ENCODE peak calls at places on chromosomes 7 and 10, in eight cellular contexts. One of them, this sample, is unnamed.

GRCh38 chr7:73879977-73880681 is 19.2 kb downstream of the TMEM270 start:
- DNase-seq in CD8-positive, alpha-beta T cell: no peak
- DNase-seq in PC-3: no peak
- DNase-seq in psoas muscle: peak
- DNase-seq in astrocyte of the spinal cord: no peak
- DNase-seq in tibial nerve: no peak
- DNase-seq in colonic mucosa: no peak
- DNase-seq in left ventricle myocardium inferior: peak
- DNase-seq in this sample: no peak

GRCh38 chr7:87567052-87567451 is 33.6 kb downstream of the ABCB1 start:
- DNase-seq in astrocyte of the spinal cord: no peak
- DNase-seq in CD8-positive, alpha-beta T cell: no peak
- DNase-seq in left ventricle myocardium inferior: no peak
- DNase-seq in colonic mucosa: no peak
- DNase-seq in psoas muscle: no peak
- DNase-seq in PC-3: no peak
- DNase-seq in tibial nerve: no peak
- DNase-seq in this sample: no peak

GRCh38 chr7:100865971-100866720 is 1.0 kb upstream of the TRIP6 start:
- DNase-seq in tibial nerve: peak
- DNase-seq in left ventricle myocardium inferior: peak
- DNase-seq in astrocyte of the spinal cord: peak
- DNase-seq in colonic mucosa: peak
- DNase-seq in PC-3: peak
- DNase-seq in psoas muscle: peak
- DNase-seq in CD8-positive, alpha-beta T cell: no peak
- DNase-seq in this sample: no peak

GRCh38 chr7:157811946-157812345 is 475.1 kb downstream of the DNAJB6 start:
- DNase-seq in PC-3: no peak
- DNase-seq in left ventricle myocardium inferior: peak
- DNase-seq in colonic mucosa: no peak
- DNase-seq in astrocyte of the spinal cord: no peak
- DNase-seq in CD8-positive, alpha-beta T cell: no peak
- DNase-seq in tibial nerve: no peak
- DNase-seq in psoas muscle: no peak
- DNase-seq in this sample: no peak

GRCh38 chr7:63038987-63039386 is 959.7 kb upstream of the ZNF722 start:
- DNase-seq in psoas muscle: no peak
- DNase-seq in PC-3: no peak
- DNase-seq in left ventricle myocardium inferior: no peak
- DNase-seq in astrocyte of the spinal cord: no peak
- DNase-seq in CD8-positive, alpha-beta T cell: no peak
- DNase-seq in tibial nerve: no peak
- DNase-seq in colonic mucosa: no peak
- DNase-seq in this sample: no peak

GRCh38 chr7:21542891-21543527 is at the start of gene DNAH11:
- DNase-seq in astrocyte of the spinal cord: peak
- DNase-seq in CD8-positive, alpha-beta T cell: no peak
- DNase-seq in left ventricle myocardium inferior: peak
- DNase-seq in psoas muscle: peak
- DNase-seq in colonic mucosa: peak
- DNase-seq in PC-3: peak
- DNase-seq in tibial nerve: no peak
- DNase-seq in this sample: no peak

GRCh38 chr10:125160856-125161569 is 650 bp upstream of the CTBP2 start:
- DNase-seq in psoas muscle: peak
- DNase-seq in CD8-positive, alpha-beta T cell: no peak
- DNase-seq in left ventricle myocardium inferior: peak
- DNase-seq in colonic mucosa: peak
- DNase-seq in PC-3: peak
- DNase-seq in astrocyte of the spinal cord: peak
- DNase-seq in tibial nerve: peak
- DNase-seq in this sample: peak

GRCh38 chr10:132096223-132096622 is 30.5 kb downstream of the JAKMIP3 start:
- DNase-seq in CD8-positive, alpha-beta T cell: no peak
- DNase-seq in left ventricle myocardium inferior: no peak
- DNase-seq in psoas muscle: no peak
- DNase-seq in tibial nerve: no peak
- DNase-seq in PC-3: peak
- DNase-seq in astrocyte of the spinal cord: peak
- DNase-seq in colonic mucosa: no peak
- DNase-seq in this sample: peak

GRCh38 chr7:32390210-32390609 is 100.0 kb downstream of the LSM5 start:
- DNase-seq in left ventricle myocardium inferior: no peak
- DNase-seq in astrocyte of the spinal cord: no peak
- DNase-seq in tibial nerve: no peak
- DNase-seq in colonic mucosa: no peak
- DNase-seq in CD8-positive, alpha-beta T cell: no peak
- DNase-seq in psoas muscle: no peak
- DNase-seq in PC-3: no peak
- DNase-seq in this sample: no peak

GRCh38 chr10:12958546-12959110 is 42.9 kb downstream of the CCDC3 start:
- DNase-seq in colonic mucosa: no peak
- DNase-seq in CD8-positive, alpha-beta T cell: no peak
- DNase-seq in tibial nerve: no peak
- DNase-seq in left ventricle myocardium inferior: no peak
- DNase-seq in psoas muscle: no peak
- DNase-seq in PC-3: no peak
- DNase-seq in astrocyte of the spinal cord: no peak
- DNase-seq in this sample: no peak

GRCh38 chr7:144786522-144786921 is 49.3 kb downstream of the TPK1 start:
- DNase-seq in psoas muscle: no peak
- DNase-seq in PC-3: no peak
- DNase-seq in left ventricle myocardium inferior: no peak
- DNase-seq in CD8-positive, alpha-beta T cell: no peak
- DNase-seq in colonic mucosa: no peak
- DNase-seq in tibial nerve: no peak
- DNase-seq in astrocyte of the spinal cord: no peak
- DNase-seq in this sample: no peak
- TF ChIP-seq CTCF in psoas muscle: no peak
- TF ChIP-seq CTCF in PC-3: peak
- TF ChIP-seq CTCF in left ventricle myocardium inferior: no peak
- TF ChIP-seq CTCF in CD8-positive, alpha-beta T cell: no peak
- TF ChIP-seq CTCF in colonic mucosa: no peak
- TF ChIP-seq CTCF in tibial nerve: no peak
- TF ChIP-seq CTCF in astrocyte of the spinal cord: no peak
- TF ChIP-seq CTCF in this sample: no peak

GRCh38 chr10:126598009-126598408 is 72.5 kb downstream of the C10orf90 start:
- DNase-seq in left ventricle myocardium inferior: no peak
- DNase-seq in tibial nerve: no peak
- DNase-seq in psoas muscle: no peak
- DNase-seq in colonic mucosa: peak
- DNase-seq in astrocyte of the spinal cord: peak
- DNase-seq in PC-3: peak
- DNase-seq in CD8-positive, alpha-beta T cell: no peak
- DNase-seq in this sample: peak
- TF ChIP-seq CTCF in left ventricle myocardium inferior: peak
- TF ChIP-seq CTCF in tibial nerve: no peak
- TF ChIP-seq CTCF in psoas muscle: peak
- TF ChIP-seq CTCF in colonic mucosa: peak
- TF ChIP-seq CTCF in astrocyte of the spinal cord: peak
- TF ChIP-seq CTCF in PC-3: peak
- TF ChIP-seq CTCF in CD8-positive, alpha-beta T cell: no peak
- TF ChIP-seq CTCF in this sample: peak

DNA sequence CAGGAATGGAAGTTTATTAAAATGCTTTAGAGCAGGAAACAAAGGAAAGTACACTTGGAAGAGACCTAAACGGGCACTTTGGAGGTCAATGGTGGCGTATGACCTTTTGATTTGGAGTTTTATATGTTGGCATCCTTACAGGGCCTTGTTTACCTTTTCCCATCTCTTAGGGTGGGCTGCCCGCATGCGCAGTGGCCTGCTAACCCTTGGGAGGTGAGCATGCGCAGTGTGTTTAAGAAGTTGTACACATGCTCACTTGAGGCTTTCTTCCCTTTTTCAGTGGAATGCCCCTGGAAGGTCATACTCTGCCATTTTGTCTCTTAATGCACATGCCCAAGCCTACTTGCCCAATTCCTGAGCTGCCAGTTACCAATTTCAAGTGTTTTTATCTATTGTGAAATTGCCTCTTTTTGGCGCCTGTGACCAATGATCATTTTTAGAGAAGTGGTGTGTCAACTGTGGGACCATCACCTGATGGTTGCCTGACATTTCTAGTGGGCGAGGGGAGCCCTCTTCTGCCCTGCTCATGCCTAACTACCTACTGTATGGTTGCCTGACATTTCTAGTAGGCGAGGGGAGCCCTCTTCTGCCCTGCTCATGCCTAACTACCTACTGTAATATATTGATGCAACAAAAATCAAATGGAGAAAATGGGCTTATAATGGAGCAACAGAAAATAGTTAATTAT is 138.0 kb downstream of the PPP1R9A start:
- DNase-seq in PC-3: peak
- DNase-seq in colonic mucosa: peak
- DNase-seq in tibial nerve: no peak
- DNase-seq in left ventricle myocardium inferior: no peak
- DNase-seq in CD8-positive, alpha-beta T cell: no peak
- DNase-seq in psoas muscle: no peak
- DNase-seq in astrocyte of the spinal cord: peak
- DNase-seq in this sample: peak
- TF ChIP-seq CTCF in PC-3: peak
- TF ChIP-seq CTCF in colonic mucosa: no peak
- TF ChIP-seq CTCF in tibial nerve: no peak
- TF ChIP-seq CTCF in left ventricle myocardium inferior: peak
- TF ChIP-seq CTCF in CD8-positive, alpha-beta T cell: no peak
- TF ChIP-seq CTCF in psoas muscle: peak
- TF ChIP-seq CTCF in astrocyte of the spinal cord: peak
- TF ChIP-seq CTCF in this sample: peak

GRCh38 chr7:16169537-16169936 is 251.8 kb downstream of the CRPPA start:
- DNase-seq in psoas muscle: no peak
- DNase-seq in tibial nerve: no peak
- DNase-seq in CD8-positive, alpha-beta T cell: no peak
- DNase-seq in left ventricle myocardium inferior: no peak
- DNase-seq in PC-3: no peak
- DNase-seq in colonic mucosa: no peak
- DNase-seq in astrocyte of the spinal cord: no peak
- DNase-seq in this sample: no peak
- TF ChIP-seq CTCF in psoas muscle: no peak
- TF ChIP-seq CTCF in tibial nerve: no peak
- TF ChIP-seq CTCF in CD8-positive, alpha-beta T cell: no peak
- TF ChIP-seq CTCF in left ventricle myocardium inferior: no peak
- TF ChIP-seq CTCF in PC-3: no peak
- TF ChIP-seq CTCF in colonic mucosa: no peak
- TF ChIP-seq CTCF in astrocyte of the spinal cord: no peak
- TF ChIP-seq CTCF in this sample: no peak

GRCh38 chr7:121624922-121625321 is 228.8 kb upstream of the FAM3C start:
- DNase-seq in astrocyte of the spinal cord: peak
- DNase-seq in PC-3: no peak
- DNase-seq in psoas muscle: no peak
- DNase-seq in colonic mucosa: no peak
- DNase-seq in left ventricle myocardium inferior: peak
- DNase-seq in tibial nerve: no peak
- DNase-seq in CD8-positive, alpha-beta T cell: no peak
- DNase-seq in this sample: no peak
- TF ChIP-seq CTCF in astrocyte of the spinal cord: no peak
- TF ChIP-seq CTCF in PC-3: no peak
- TF ChIP-seq CTCF in psoas muscle: no peak
- TF ChIP-seq CTCF in colonic mucosa: no peak
- TF ChIP-seq CTCF in left ventricle myocardium inferior: no peak
- TF ChIP-seq CTCF in tibial nerve: no peak
- TF ChIP-seq CTCF in CD8-positive, alpha-beta T cell: no peak
- TF ChIP-seq CTCF in this sample: peak

GRCh38 chr10:89857399-89857798 is 156.0 kb downstream of the KIF20B start:
- DNase-seq in psoas muscle: no peak
- DNase-seq in astrocyte of the spinal cord: no peak
- DNase-seq in PC-3: no peak
- DNase-seq in CD8-positive, alpha-beta T cell: no peak
- DNase-seq in colonic mucosa: no peak
- DNase-seq in left ventricle myocardium inferior: no peak
- DNase-seq in tibial nerve: no peak
- DNase-seq in this sample: no peak
- TF ChIP-seq CTCF in psoas muscle: no peak
- TF ChIP-seq CTCF in astrocyte of the spinal cord: no peak
- TF ChIP-seq CTCF in PC-3: no peak
- TF ChIP-seq CTCF in CD8-positive, alpha-beta T cell: no peak
- TF ChIP-seq CTCF in colonic mucosa: no peak
- TF ChIP-seq CTCF in left ventricle myocardium inferior: no peak
- TF ChIP-seq CTCF in tibial nerve: no peak
- TF ChIP-seq CTCF in this sample: no peak